ENCODE peak calls at places on chromosomes 6 and 20, in nine cellular contexts. One of them, this sample, is unnamed.

GRCh38 chr6:123089223-123089622 is 93.2 kb downstream of the CLVS2 start:
- DNase-seq in choroid plexus epithelial cell: peak
- DNase-seq in BE2C: no peak
- DNase-seq in PC-9: peak
- DNase-seq in transverse colon: no peak
- DNase-seq in NB4: no peak
- DNase-seq in AG04449: no peak
- DNase-seq in astrocyte of the spinal cord: no peak
- DNase-seq in A549: no peak
- DNase-seq in this sample: no peak

GRCh38 chr6:26230336-26230735 is 134.7 kb upstream of the BTN3A2 start:
- DNase-seq in choroid plexus epithelial cell: no peak
- DNase-seq in A549: no peak
- DNase-seq in AG04449: no peak
- DNase-seq in astrocyte of the spinal cord: no peak
- DNase-seq in BE2C: no peak
- DNase-seq in PC-9: no peak
- DNase-seq in transverse colon: no peak
- DNase-seq in NB4: no peak
- DNase-seq in this sample: peak

GRCh38 chr20:41308290-41308691 is 9.2 kb downstream of the ZHX3 start:
- DNase-seq in NB4: peak
- DNase-seq in BE2C: no peak
- DNase-seq in choroid plexus epithelial cell: peak
- DNase-seq in astrocyte of the spinal cord: peak
- DNase-seq in AG04449: no peak
- DNase-seq in transverse colon: no peak
- DNase-seq in PC-9: peak
- DNase-seq in A549: no peak
- DNase-seq in this sample: peak

GRCh38 chr6:41429506-41430504 is 94.4 kb downstream of the NCR2 start:
- DNase-seq in astrocyte of the spinal cord: no peak
- DNase-seq in transverse colon: no peak
- DNase-seq in choroid plexus epithelial cell: peak
- DNase-seq in BE2C: no peak
- DNase-seq in AG04449: no peak
- DNase-seq in NB4: peak
- DNase-seq in A549: no peak
- DNase-seq in PC-9: no peak
- DNase-seq in this sample: no peak

GRCh38 chr6:51028271-51028670 is 209.6 kb downstream of the TFAP2B start:
- DNase-seq in A549: no peak
- DNase-seq in NB4: no peak
- DNase-seq in choroid plexus epithelial cell: peak
- DNase-seq in astrocyte of the spinal cord: peak
- DNase-seq in PC-9: peak
- DNase-seq in transverse colon: no peak
- DNase-seq in AG04449: no peak
- DNase-seq in BE2C: no peak
- DNase-seq in this sample: peak

GRCh38 chr20:62893700-62894099 is 32.1 kb upstream of the TCFL5 start:
- DNase-seq in astrocyte of the spinal cord: no peak
- DNase-seq in NB4: no peak
- DNase-seq in transverse colon: no peak
- DNase-seq in BE2C: no peak
- DNase-seq in A549: no peak
- DNase-seq in AG04449: no peak
- DNase-seq in PC-9: no peak
- DNase-seq in choroid plexus epithelial cell: no peak
- DNase-seq in this sample: no peak

GRCh38 chr6:56525976-56526375 is 116.7 kb downstream of the DST start:
- DNase-seq in PC-9: no peak
- DNase-seq in astrocyte of the spinal cord: no peak
- DNase-seq in A549: no peak
- DNase-seq in NB4: no peak
- DNase-seq in transverse colon: no peak
- DNase-seq in BE2C: no peak
- DNase-seq in choroid plexus epithelial cell: no peak
- DNase-seq in AG04449: no peak
- DNase-seq in this sample: no peak

GRCh38 chr20:32456869-32457421 is 98.8 kb downstream of the ASXL1 start:
- DNase-seq in transverse colon: no peak
- DNase-seq in astrocyte of the spinal cord: peak
- DNase-seq in PC-9: no peak
- DNase-seq in choroid plexus epithelial cell: peak
- DNase-seq in BE2C: peak
- DNase-seq in NB4: peak
- DNase-seq in AG04449: no peak
- DNase-seq in A549: peak
- DNase-seq in this sample: peak

GRCh38 chr20:11671015-11671511 is 246.6 kb upstream of the BTBD3 start:
- DNase-seq in PC-9: no peak
- DNase-seq in AG04449: no peak
- DNase-seq in transverse colon: no peak
- DNase-seq in choroid plexus epithelial cell: no peak
- DNase-seq in BE2C: no peak
- DNase-seq in NB4: no peak
- DNase-seq in astrocyte of the spinal cord: no peak
- DNase-seq in A549: no peak
- DNase-seq in this sample: no peak

GRCh38 chr6:130167655-130168054 is 55.1 kb downstream of the SAMD3 start:
- DNase-seq in A549: no peak
- DNase-seq in transverse colon: no peak
- DNase-seq in NB4: peak
- DNase-seq in PC-9: no peak
- DNase-seq in choroid plexus epithelial cell: peak
- DNase-seq in AG04449: peak
- DNase-seq in astrocyte of the spinal cord: no peak
- DNase-seq in BE2C: no peak
- DNase-seq in this sample: peak

GRCh38 chr6:27066381-27066780 is 181.1 kb upstream of the PRSS16 start:
- DNase-seq in AG04449: no peak
- DNase-seq in astrocyte of the spinal cord: no peak
- DNase-seq in NB4: no peak
- DNase-seq in choroid plexus epithelial cell: no peak
- DNase-seq in PC-9: no peak
- DNase-seq in transverse colon: no peak
- DNase-seq in A549: no peak
- DNase-seq in BE2C: no peak
- DNase-seq in this sample: no peak

GRCh38 chr6:145099713-145100112 is 635.6 kb downstream of the EPM2A start:
- DNase-seq in choroid plexus epithelial cell: no peak
- DNase-seq in transverse colon: no peak
- DNase-seq in PC-9: no peak
- DNase-seq in AG04449: no peak
- DNase-seq in astrocyte of the spinal cord: no peak
- DNase-seq in BE2C: no peak
- DNase-seq in A549: no peak
- DNase-seq in NB4: no peak
- DNase-seq in this sample: no peak

GRCh38 chr20:35237486-35237885 is 11.0 kb downstream of the MMP24 start:
- DNase-seq in NB4: no peak
- DNase-seq in PC-9: no peak
- DNase-seq in BE2C: no peak
- DNase-seq in transverse colon: no peak
- DNase-seq in choroid plexus epithelial cell: no peak
- DNase-seq in A549: no peak
- DNase-seq in AG04449: no peak
- DNase-seq in astrocyte of the spinal cord: no peak
- DNase-seq in this sample: peak

GRCh38 chr20:38128691-38129090 is 36.4 kb downstream of the TGM2 start:
- DNase-seq in BE2C: no peak
- DNase-seq in astrocyte of the spinal cord: no peak
- DNase-seq in NB4: no peak
- DNase-seq in A549: no peak
- DNase-seq in choroid plexus epithelial cell: no peak
- DNase-seq in transverse colon: no peak
- DNase-seq in AG04449: no peak
- DNase-seq in PC-9: no peak
- DNase-seq in this sample: no peak

GRCh38 chr6:131651782-131652181 is 14.7 kb downstream of the ENPP3 start:
- DNase-seq in astrocyte of the spinal cord: no peak
- DNase-seq in BE2C: no peak
- DNase-seq in AG04449: no peak
- DNase-seq in PC-9: no peak
- DNase-seq in A549: no peak
- DNase-seq in transverse colon: no peak
- DNase-seq in choroid plexus epithelial cell: no peak
- DNase-seq in NB4: no peak
- DNase-seq in this sample: no peak

GRCh38 chr6:34517966-34518365 is 38.2 kb downstream of the SPDEF start:
- DNase-seq in A549: no peak
- DNase-seq in BE2C: no peak
- DNase-seq in NB4: no peak
- DNase-seq in AG04449: no peak
- DNase-seq in PC-9: no peak
- DNase-seq in choroid plexus epithelial cell: no peak
- DNase-seq in transverse colon: no peak
- DNase-seq in astrocyte of the spinal cord: no peak
- DNase-seq in this sample: no peak

GRCh38 chr20:57678340-57678739 is 31.5 kb downstream of the PMEPA1 start:
- DNase-seq in BE2C: peak
- DNase-seq in A549: no peak
- DNase-seq in NB4: no peak
- DNase-seq in transverse colon: peak
- DNase-seq in astrocyte of the spinal cord: no peak
- DNase-seq in choroid plexus epithelial cell: no peak
- DNase-seq in PC-9: no peak
- DNase-seq in AG04449: no peak
- DNase-seq in this sample: no peak

GRCh38 chr6:1068068-1068467 is 243.8 kb upstream of the FOXQ1 start:
- DNase-seq in NB4: no peak
- DNase-seq in transverse colon: no peak
- DNase-seq in BE2C: no peak
- DNase-seq in astrocyte of the spinal cord: peak
- DNase-seq in PC-9: peak
- DNase-seq in A549: no peak
- DNase-seq in choroid plexus epithelial cell: peak
- DNase-seq in AG04449: no peak
- DNase-seq in this sample: no peak

GRCh38 chr6:53932502-53932901 is 137.7 kb downstream of the LRRC1 start:
- DNase-seq in choroid plexus epithelial cell: no peak
- DNase-seq in PC-9: no peak
- DNase-seq in BE2C: no peak
- DNase-seq in AG04449: no peak
- DNase-seq in A549: no peak
- DNase-seq in transverse colon: no peak
- DNase-seq in astrocyte of the spinal cord: no peak
- DNase-seq in NB4: no peak
- DNase-seq in this sample: no peak
- H3K4me3 ChIP-seq in choroid plexus epithelial cell: no peak
- H3K4me3 ChIP-seq in PC-9: no peak
- H3K4me3 ChIP-seq in BE2C: no peak
- H3K4me3 ChIP-seq in AG04449: no peak
- H3K4me3 ChIP-seq in A549: no peak
- H3K4me3 ChIP-seq in transverse colon: no peak
- H3K4me3 ChIP-seq in astrocyte of the spinal cord: no peak
- H3K4me3 ChIP-seq in NB4: no peak
- H3K4me3 ChIP-seq in this sample: no peak

DNA sequence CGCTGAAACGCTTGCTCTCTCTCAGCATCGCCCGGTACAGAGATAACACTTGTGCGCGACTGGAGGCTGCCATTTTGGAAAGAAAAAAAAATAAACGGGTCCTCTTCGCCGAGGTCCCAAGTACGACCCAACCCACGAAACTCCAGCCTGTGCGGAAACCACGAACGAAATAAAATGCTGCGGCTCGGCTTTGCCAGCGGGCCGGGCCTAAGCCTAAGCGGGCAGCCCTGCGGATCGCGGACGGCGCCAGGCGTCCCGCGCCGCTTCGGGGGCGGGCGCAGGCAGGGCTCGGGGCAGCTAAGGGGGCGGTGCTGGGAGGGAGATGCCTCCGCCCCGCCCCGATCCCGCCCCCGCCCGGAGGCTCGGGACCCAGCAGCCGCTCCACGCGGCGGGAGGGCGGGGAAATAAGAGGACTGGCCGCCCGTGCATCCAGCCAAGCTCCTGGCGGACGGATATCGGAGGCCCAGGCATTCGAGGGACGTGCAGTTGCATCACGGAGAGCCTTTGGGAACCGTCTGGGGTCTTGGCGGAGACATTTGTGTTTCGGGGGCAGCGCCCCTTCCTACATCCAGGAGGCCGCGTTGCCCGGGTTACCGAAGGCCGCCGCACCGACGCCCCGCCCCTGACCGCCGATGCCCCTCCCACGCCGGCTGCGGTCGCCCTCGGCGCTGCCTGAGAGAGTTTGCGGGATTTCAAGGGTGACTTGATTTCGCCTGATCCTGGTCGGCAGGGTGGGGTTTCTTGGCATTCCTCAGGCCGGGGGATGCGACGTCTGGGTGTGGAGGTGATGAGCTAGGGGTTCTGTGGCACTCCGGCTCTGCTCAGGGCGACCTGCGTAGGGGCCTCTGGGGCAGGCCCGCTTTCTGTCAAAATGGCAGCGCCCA is at the start of the genes FARS2 and LYRM4:
- DNase-seq in NB4: peak
- DNase-seq in BE2C: peak
- DNase-seq in PC-9: peak
- DNase-seq in astrocyte of the spinal cord: peak
- DNase-seq in choroid plexus epithelial cell: peak
- DNase-seq in transverse colon: peak
- DNase-seq in A549: peak
- DNase-seq in AG04449: no peak
- DNase-seq in this sample: peak
- TF ChIP-seq CTCF in NB4: no peak
- TF ChIP-seq CTCF in BE2C: no peak
- TF ChIP-seq CTCF in PC-9: no peak
- TF ChIP-seq CTCF in astrocyte of the spinal cord: peak
- TF ChIP-seq CTCF in choroid plexus epithelial cell: peak
- TF ChIP-seq CTCF in transverse colon: peak
- TF ChIP-seq CTCF in A549: no peak
- TF ChIP-seq CTCF in AG04449: peak
- TF ChIP-seq CTCF in this sample: no peak

GRCh38 chr20:1946762-1947534 is 46.9 kb downstream of the PDYN start:
- DNase-seq in A549: no peak
- DNase-seq in AG04449: no peak
- DNase-seq in astrocyte of the spinal cord: no peak
- DNase-seq in transverse colon: no peak
- DNase-seq in BE2C: no peak
- DNase-seq in NB4: peak
- DNase-seq in choroid plexus epithelial cell: peak
- DNase-seq in PC-9: no peak
- DNase-seq in this sample: peak
- H3K4me3 ChIP-seq in A549: no peak
- H3K4me3 ChIP-seq in AG04449: peak
- H3K4me3 ChIP-seq in astrocyte of the spinal cord: no peak
- H3K4me3 ChIP-seq in transverse colon: peak
- H3K4me3 ChIP-seq in BE2C: no peak
- H3K4me3 ChIP-seq in NB4: no peak
- H3K4me3 ChIP-seq in choroid plexus epithelial cell: no peak
- H3K4me3 ChIP-seq in PC-9: no peak
- H3K4me3 ChIP-seq in this sample: no peak

DNA sequence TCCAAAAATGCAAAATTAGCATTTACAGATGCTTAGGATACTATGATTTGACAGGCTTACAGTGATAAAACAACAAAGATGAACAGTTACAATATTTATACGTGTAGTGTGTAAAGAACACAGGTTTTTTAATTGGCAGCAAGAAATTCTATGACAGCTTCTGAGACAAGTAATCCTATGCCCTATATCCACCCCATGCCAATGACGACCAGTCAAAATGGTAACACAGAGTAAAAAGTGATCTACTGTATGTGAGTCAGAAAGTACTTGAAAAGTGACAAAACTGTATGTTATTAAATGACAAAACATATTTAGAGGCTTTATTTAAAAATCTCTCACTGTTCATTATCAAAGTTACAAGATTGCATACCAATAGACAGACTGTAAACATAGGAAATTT is 99.5 kb downstream of the PRDM1 start:
- DNase-seq in choroid plexus epithelial cell: no peak
- DNase-seq in PC-9: no peak
- DNase-seq in astrocyte of the spinal cord: no peak
- DNase-seq in BE2C: no peak
- DNase-seq in AG04449: no peak
- DNase-seq in NB4: no peak
- DNase-seq in A549: no peak
- DNase-seq in transverse colon: no peak
- DNase-seq in this sample: no peak
- TF ChIP-seq CTCF in choroid plexus epithelial cell: no peak
- TF ChIP-seq CTCF in PC-9: no peak
- TF ChIP-seq CTCF in astrocyte of the spinal cord: no peak
- TF ChIP-seq CTCF in BE2C: no peak
- TF ChIP-seq CTCF in AG04449: no peak
- TF ChIP-seq CTCF in NB4: no peak
- TF ChIP-seq CTCF in A549: no peak
- TF ChIP-seq CTCF in transverse colon: no peak
- TF ChIP-seq CTCF in this sample: no peak